ENCODE peak calls at places on chromosomes 4 and X, in five cellular contexts. C, X, V, L and N are unnamed samples.

GRCh38 chrX:13432776-13433605 is 113.1 kb upstream of the ATXN3L start:
- DNase-seq in C (no peak), X (no peak), V (no peak), L (no peak), N (no peak)

GRCh38 chrX:49627030-49627777 is 28.4 kb downstream of the GAGE1 start:
- DNase-seq in C (no peak), X (no peak), V (peak; percentile 34), L (no peak), N (no peak)

GRCh38 chr4:25448379-25449109 is 71.5 kb downstream of the ANAPC4 start:
- DNase-seq in C (no peak), X (no peak), V (no peak), L (no peak), N (no peak)

GRCh38 chrX:130498653-130499274 is 97.0 kb downstream of the RBMX2 start:
- DNase-seq in C (no peak), X (no peak), V (no peak), L (no peak), N (no peak)

GRCh38 chr4:152942346-152942745 is 6.2 kb downstream of the FHDC1 start:
- DNase-seq in C (no peak), X (no peak), V (no peak), L (no peak), N (no peak)

GRCh38 chrX:14095702-14096101 is 66.0 kb upstream of the GEMIN8 start:
- DNase-seq in C (peak; percentile 28), X (peak; percentile 57), V (no peak), L (no peak), N (no peak)

GRCh38 chr4:26884486-26884988 is 23.9 kb downstream of the STIM2 start:
- DNase-seq in C (no peak), X (peak; percentile 20), V (no peak), L (no peak), N (no peak)

GRCh38 chrX:152873361-152873760 is 24.5 kb upstream of the ZNF185 start:
- DNase-seq in C (no peak), X (no peak), V (no peak), L (no peak), N (no peak)

GRCh38 chr4:112173593-112174559 is 28.6 kb downstream of the FAM241A start:
- DNase-seq in C (peak; percentile 31), X (no peak), V (no peak), L (no peak), N (no peak)

GRCh38 chr4:125315571-125316390 is 1.0 kb downstream of the FAT4 start:
- DNase-seq in C (peak; percentile 31), X (peak; percentile 88), V (peak; percentile 18), L (no peak), N (no peak)

GRCh38 chrX:3638280-3638873 is 75.1 kb downstream of the PRKX start:
- DNase-seq in C (peak; percentile 53), X (peak; percentile 78), V (peak; percentile 39), L (no peak), N (no peak)

GRCh38 chr4:188778880-188779279 is 639.6 kb downstream of the TRIML1 start:
- DNase-seq in C (no peak), X (no peak), V (no peak), L (no peak), N (no peak)

GRCh38 chr4:83208371-83208770 is 76.2 kb downstream of the COQ2 start:
- DNase-seq in C (no peak), X (no peak), V (peak; percentile 12), L (no peak), N (no peak)

GRCh38 chr4:141065872-141066271 is 67.4 kb downstream of the RNF150 start:
- DNase-seq in C (no peak), X (no peak), V (no peak), L (no peak), N (no peak)

GRCh38 chr4:182644326-182645050 is 272.7 kb downstream of the DCTD start:
- DNase-seq in C (no peak), X (no peak), V (no peak), L (no peak), N (no peak)

GRCh38 chr4:2045518-2045951 is 13.6 kb upstream of the NAT8L start:
- DNase-seq in C (no peak), X (no peak), V (no peak), L (no peak), N (no peak)